ENCODE peak calls at places on chromosomes 2 and 18, in four cellular contexts. One of them, this sample, is unnamed.

GRCh38 chr18:12441475-12442035 is 33.8 kb downstream of the PRELID3A start:
- DNase-seq in fibroblast of pulmonary artery: no peak
- DNase-seq in nephron progenitor cell: no peak
- DNase-seq in choroid plexus epithelial cell: no peak
- DNase-seq in this sample: no peak

GRCh38 chr2:1960761-1961160 is 216.4 kb upstream of the PXDN start:
- DNase-seq in fibroblast of pulmonary artery: no peak
- DNase-seq in nephron progenitor cell: no peak
- DNase-seq in choroid plexus epithelial cell: no peak
- DNase-seq in this sample: no peak

GRCh38 chr2:205712508-205712907 is 30.2 kb downstream of the NRP2 start:
- DNase-seq in fibroblast of pulmonary artery: no peak
- DNase-seq in nephron progenitor cell: no peak
- DNase-seq in choroid plexus epithelial cell: peak; percentile 63
- DNase-seq in this sample: no peak

GRCh38 chr2:219687266-219687665 is 59.8 kb downstream of the SLC4A3 start:
- DNase-seq in fibroblast of pulmonary artery: peak; percentile 58
- DNase-seq in nephron progenitor cell: no peak
- DNase-seq in choroid plexus epithelial cell: peak; percentile 13
- DNase-seq in this sample: no peak

GRCh38 chr2:100073110-100073509 is 69.3 kb downstream of the AFF3 start:
- DNase-seq in fibroblast of pulmonary artery: no peak
- DNase-seq in nephron progenitor cell: no peak
- DNase-seq in choroid plexus epithelial cell: no peak
- DNase-seq in this sample: no peak

GRCh38 chr2:33018271-33018670 is 71.5 kb downstream of the LTBP1 start:
- DNase-seq in fibroblast of pulmonary artery: no peak
- DNase-seq in nephron progenitor cell: no peak
- DNase-seq in choroid plexus epithelial cell: no peak
- DNase-seq in this sample: no peak

GRCh38 chr2:27776097-27776496 is 4.6 kb downstream of the MRPL33 start:
- DNase-seq in fibroblast of pulmonary artery: peak; percentile 64
- DNase-seq in nephron progenitor cell: no peak
- DNase-seq in choroid plexus epithelial cell: peak; percentile 37
- DNase-seq in this sample: no peak

GRCh38 chr2:47727956-47728355 is 55.0 kb upstream of the MSH6 start:
- DNase-seq in fibroblast of pulmonary artery: no peak
- DNase-seq in nephron progenitor cell: no peak
- DNase-seq in choroid plexus epithelial cell: no peak
- DNase-seq in this sample: no peak

GRCh38 chr2:206728277-206729199 is 10.3 kb upstream of the DYTN start:
- DNase-seq in fibroblast of pulmonary artery: peak; percentile 36
- DNase-seq in nephron progenitor cell: no peak
- DNase-seq in choroid plexus epithelial cell: peak; percentile 14
- DNase-seq in this sample: no peak

GRCh38 chr2:95060446-95061118 is 35.1 kb downstream of the MAL start:
- DNase-seq in fibroblast of pulmonary artery: no peak
- DNase-seq in nephron progenitor cell: no peak
- DNase-seq in choroid plexus epithelial cell: no peak
- DNase-seq in this sample: no peak

GRCh38 chr2:95317665-95318425 is 20.7 kb downstream of the KCNIP3 start:
- DNase-seq in fibroblast of pulmonary artery: no peak
- DNase-seq in nephron progenitor cell: no peak
- DNase-seq in choroid plexus epithelial cell: no peak
- DNase-seq in this sample: no peak

GRCh38 chr18:59820663-59821062 is 79.1 kb upstream of the PMAIP1 start:
- DNase-seq in fibroblast of pulmonary artery: no peak
- DNase-seq in nephron progenitor cell: no peak
- DNase-seq in choroid plexus epithelial cell: no peak
- DNase-seq in this sample: no peak

GRCh38 chr2:41963661-41964525 is 83.9 kb upstream of the PKDCC start:
- DNase-seq in fibroblast of pulmonary artery: peak; percentile 72
- DNase-seq in nephron progenitor cell: peak; percentile 74
- DNase-seq in choroid plexus epithelial cell: peak; percentile 41
- DNase-seq in this sample: no peak

GRCh38 chr2:143398701-143399260 is 269.6 kb downstream of the ARHGAP15 start:
- DNase-seq in fibroblast of pulmonary artery: no peak
- DNase-seq in nephron progenitor cell: no peak
- DNase-seq in choroid plexus epithelial cell: no peak
- DNase-seq in this sample: no peak

GRCh38 chr2:16126969-16127940 is 186.9 kb downstream of the MYCN start:
- DNase-seq in fibroblast of pulmonary artery: no peak
- DNase-seq in nephron progenitor cell: no peak
- DNase-seq in choroid plexus epithelial cell: no peak
- DNase-seq in this sample: no peak

GRCh38 chr2:26464390-26465265 is 13.3 kb downstream of the OTOF start:
- DNase-seq in fibroblast of pulmonary artery: no peak
- DNase-seq in nephron progenitor cell: no peak
- DNase-seq in choroid plexus epithelial cell: no peak
- DNase-seq in this sample: no peak

GRCh38 chr2:113390133-113390849 is 47.2 kb upstream of the ZNG1B start:
- DNase-seq in fibroblast of pulmonary artery: peak; percentile 85
- DNase-seq in nephron progenitor cell: peak; percentile 74
- DNase-seq in choroid plexus epithelial cell: peak; percentile 85
- DNase-seq in this sample: no peak

GRCh38 chr2:215773728-215774127 is 239.6 kb downstream of the MREG start:
- DNase-seq in fibroblast of pulmonary artery: peak; percentile 93
- DNase-seq in nephron progenitor cell: no peak
- DNase-seq in choroid plexus epithelial cell: peak; percentile 99
- DNase-seq in this sample: no peak

GRCh38 chr2:234879671-234880455 is 72.0 kb upstream of the SH3BP4 start:
- DNase-seq in fibroblast of pulmonary artery: peak; percentile 66
- DNase-seq in nephron progenitor cell: no peak
- DNase-seq in choroid plexus epithelial cell: peak; percentile 76
- DNase-seq in this sample: no peak

GRCh38 chr18:73556904-73557303 is 590.7 kb downstream of the FBXO15 start:
- DNase-seq in fibroblast of pulmonary artery: no peak
- DNase-seq in nephron progenitor cell: no peak
- DNase-seq in choroid plexus epithelial cell: no peak
- DNase-seq in this sample: no peak

GRCh38 chr2:1550658-1551316 is 137.5 kb downstream of the TPO start:
- DNase-seq in fibroblast of pulmonary artery: peak; percentile 52
- DNase-seq in nephron progenitor cell: peak; percentile 86
- DNase-seq in choroid plexus epithelial cell: peak; percentile 50
- DNase-seq in this sample: peak; percentile 76

GRCh38 chr2:231708773-231709635 is 679 bp downstream of the PTMA start:
- DNase-seq in fibroblast of pulmonary artery: peak; percentile 38
- DNase-seq in nephron progenitor cell: peak; percentile 62
- DNase-seq in choroid plexus epithelial cell: peak; percentile 55
- DNase-seq in this sample: no peak

GRCh38 chr2:177758591-177759371 is 313.8 kb downstream of the PDE11A start:
- DNase-seq in fibroblast of pulmonary artery: peak; percentile 64
- DNase-seq in nephron progenitor cell: peak; percentile 68
- DNase-seq in choroid plexus epithelial cell: peak; percentile 77
- DNase-seq in this sample: no peak

GRCh38 chr2:241892299-241893137 is 23.0 kb downstream of the RTP5 start:
- DNase-seq in fibroblast of pulmonary artery: no peak
- DNase-seq in nephron progenitor cell: no peak
- DNase-seq in choroid plexus epithelial cell: peak; percentile 53
- DNase-seq in this sample: peak; percentile 85

GRCh38 chr2:240577281-240578109 is 9.0 kb upstream of the CAPN10 start:
- DNase-seq in fibroblast of pulmonary artery: no peak
- DNase-seq in nephron progenitor cell: no peak
- DNase-seq in choroid plexus epithelial cell: no peak
- DNase-seq in this sample: no peak

GRCh38 chr2:152200562-152201465 is 25.3 kb upstream of the STAM2 start:
- DNase-seq in fibroblast of pulmonary artery: peak; percentile 93
- DNase-seq in nephron progenitor cell: no peak
- DNase-seq in choroid plexus epithelial cell: peak; percentile 90
- DNase-seq in this sample: no peak

GRCh38 chr2:189865836-189866235 is 81.6 kb downstream of the PMS1 start:
- DNase-seq in fibroblast of pulmonary artery: no peak
- DNase-seq in nephron progenitor cell: no peak
- DNase-seq in choroid plexus epithelial cell: no peak
- DNase-seq in this sample: no peak

GRCh38 chr2:129374452-129374851 is 605.0 kb upstream of the RAB6C start:
- DNase-seq in fibroblast of pulmonary artery: no peak
- DNase-seq in nephron progenitor cell: no peak
- DNase-seq in choroid plexus epithelial cell: no peak
- DNase-seq in this sample: no peak

GRCh38 chr2:26752636-26753035 is 11.4 kb upstream of the SLC35F6 start:
- DNase-seq in fibroblast of pulmonary artery: no peak
- DNase-seq in nephron progenitor cell: no peak
- DNase-seq in choroid plexus epithelial cell: peak; percentile 51
- DNase-seq in this sample: no peak

GRCh38 chr18:7904529-7904928 is 337.4 kb downstream of the PTPRM start:
- DNase-seq in fibroblast of pulmonary artery: peak; percentile 35
- DNase-seq in nephron progenitor cell: no peak
- DNase-seq in choroid plexus epithelial cell: peak; percentile 93
- DNase-seq in this sample: no peak

GRCh38 chr18:59357928-59358327 is 1.1 kb downstream of the LMAN1 start:
- DNase-seq in fibroblast of pulmonary artery: peak; percentile 66
- DNase-seq in nephron progenitor cell: no peak
- DNase-seq in choroid plexus epithelial cell: peak; percentile 62
- DNase-seq in this sample: no peak

GRCh38 chr18:67108894-67109293 is 407.6 kb downstream of the DSEL start:
- DNase-seq in fibroblast of pulmonary artery: no peak
- DNase-seq in nephron progenitor cell: no peak
- DNase-seq in choroid plexus epithelial cell: no peak
- DNase-seq in this sample: no peak

GRCh38 chr2:230877131-230877736 is 12.5 kb downstream of the ITM2C start:
- DNase-seq in fibroblast of pulmonary artery: no peak
- DNase-seq in nephron progenitor cell: no peak
- DNase-seq in choroid plexus epithelial cell: no peak
- DNase-seq in this sample: no peak

DNA sequence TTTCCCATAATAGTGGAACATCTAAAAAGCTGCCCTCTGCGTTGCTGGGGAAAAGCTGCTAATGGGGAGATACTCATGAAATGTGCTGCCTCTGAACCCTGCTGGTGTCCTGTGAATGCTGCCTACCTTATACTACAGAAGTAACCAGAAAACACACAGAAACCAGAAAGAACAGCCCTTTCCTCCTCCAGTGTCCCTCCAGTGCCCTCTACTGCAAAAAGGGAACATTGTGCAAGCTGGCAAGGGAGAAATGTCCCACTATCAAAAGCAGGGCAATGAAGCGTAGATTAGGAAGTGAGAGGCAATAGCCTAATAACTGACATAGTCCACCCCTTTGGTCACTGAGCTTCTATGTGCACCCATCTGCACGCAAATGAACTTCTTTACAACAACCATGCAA is 162.7 kb upstream of the ETAA1 start:
- DNase-seq in fibroblast of pulmonary artery: peak; percentile 69
- DNase-seq in nephron progenitor cell: no peak
- DNase-seq in choroid plexus epithelial cell: peak; percentile 72
- DNase-seq in this sample: no peak
- TF ChIP-seq CTCF in fibroblast of pulmonary artery: peak; percentile 72
- TF ChIP-seq CTCF in nephron progenitor cell: peak; percentile 26
- TF ChIP-seq CTCF in choroid plexus epithelial cell: peak; percentile 84
- TF ChIP-seq CTCF in this sample: peak; percentile 57

DNA sequence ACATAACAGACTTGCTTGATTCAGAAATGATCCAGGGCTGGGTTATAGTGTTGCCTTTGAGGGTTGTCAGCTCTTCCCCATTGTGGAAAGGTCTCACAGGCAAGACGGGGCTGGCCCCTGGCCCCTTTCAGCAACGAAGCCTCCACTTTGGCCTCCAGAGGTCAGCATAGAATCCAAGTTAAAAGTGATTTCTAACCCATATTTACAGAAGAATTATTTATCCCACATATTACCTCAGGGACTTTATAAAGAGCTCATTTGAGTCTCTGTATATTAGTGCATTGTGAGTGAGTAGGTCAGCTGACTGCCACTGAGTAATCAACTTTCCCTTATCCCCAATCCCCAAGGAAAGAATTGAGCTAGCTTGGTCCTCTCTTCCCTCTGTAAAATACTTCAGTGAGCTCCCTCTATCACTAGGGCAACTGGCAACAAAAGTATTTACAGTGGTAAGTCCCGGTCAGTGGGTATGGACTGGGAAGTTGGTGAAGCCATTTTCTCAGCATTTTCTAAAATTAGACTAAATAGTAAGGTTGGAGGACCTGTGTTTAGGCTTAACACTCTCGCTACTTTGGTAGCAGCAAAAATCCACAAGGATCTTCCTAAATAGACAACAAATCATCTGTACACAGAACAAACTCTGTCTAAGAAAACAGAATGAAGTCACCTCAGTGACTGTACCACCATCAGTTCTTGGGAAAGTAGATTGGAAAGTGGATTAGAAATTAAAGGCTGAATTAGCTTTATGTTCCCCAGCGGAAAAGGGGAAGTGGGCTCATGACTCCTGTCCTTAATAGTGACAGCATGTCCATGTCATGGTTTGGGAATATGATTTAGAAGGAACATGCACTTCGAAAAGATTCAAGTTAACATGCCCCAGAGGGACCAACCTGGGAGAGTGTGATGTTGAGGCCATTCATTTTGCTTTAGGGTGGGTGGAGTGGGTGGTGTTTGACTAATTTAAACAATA is 171.0 kb upstream of the SIX3 start:
- DNase-seq in fibroblast of pulmonary artery: no peak
- DNase-seq in nephron progenitor cell: peak; percentile 15
- DNase-seq in choroid plexus epithelial cell: no peak
- DNase-seq in this sample: no peak
- TF ChIP-seq CTCF in fibroblast of pulmonary artery: no peak
- TF ChIP-seq CTCF in nephron progenitor cell: no peak
- TF ChIP-seq CTCF in choroid plexus epithelial cell: no peak
- TF ChIP-seq CTCF in this sample: peak; percentile 40

DNA sequence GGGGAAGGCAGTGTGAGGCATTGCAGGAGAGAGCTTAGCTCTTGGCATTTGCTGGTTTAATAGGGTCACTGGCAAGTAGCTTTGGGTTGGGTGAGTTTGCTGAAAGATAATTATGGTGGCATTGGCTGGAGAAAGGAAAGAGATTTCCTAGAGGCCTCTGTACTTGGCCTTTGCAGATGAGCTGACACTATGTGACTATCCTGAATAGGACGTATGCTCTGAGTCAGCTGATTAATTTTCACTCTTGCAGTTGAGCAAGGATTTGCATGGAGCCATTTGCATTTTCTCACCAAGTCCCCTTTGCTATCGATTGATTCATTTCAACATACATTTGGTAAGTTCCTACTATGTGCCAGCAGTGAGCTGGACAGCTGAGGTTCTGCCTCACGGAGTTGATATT is 245.8 kb downstream of the LOXHD1 start:
- DNase-seq in fibroblast of pulmonary artery: no peak
- DNase-seq in nephron progenitor cell: no peak
- DNase-seq in choroid plexus epithelial cell: no peak
- DNase-seq in this sample: no peak
- TF ChIP-seq CTCF in fibroblast of pulmonary artery: no peak
- TF ChIP-seq CTCF in nephron progenitor cell: no peak
- TF ChIP-seq CTCF in choroid plexus epithelial cell: no peak
- TF ChIP-seq CTCF in this sample: no peak

DNA sequence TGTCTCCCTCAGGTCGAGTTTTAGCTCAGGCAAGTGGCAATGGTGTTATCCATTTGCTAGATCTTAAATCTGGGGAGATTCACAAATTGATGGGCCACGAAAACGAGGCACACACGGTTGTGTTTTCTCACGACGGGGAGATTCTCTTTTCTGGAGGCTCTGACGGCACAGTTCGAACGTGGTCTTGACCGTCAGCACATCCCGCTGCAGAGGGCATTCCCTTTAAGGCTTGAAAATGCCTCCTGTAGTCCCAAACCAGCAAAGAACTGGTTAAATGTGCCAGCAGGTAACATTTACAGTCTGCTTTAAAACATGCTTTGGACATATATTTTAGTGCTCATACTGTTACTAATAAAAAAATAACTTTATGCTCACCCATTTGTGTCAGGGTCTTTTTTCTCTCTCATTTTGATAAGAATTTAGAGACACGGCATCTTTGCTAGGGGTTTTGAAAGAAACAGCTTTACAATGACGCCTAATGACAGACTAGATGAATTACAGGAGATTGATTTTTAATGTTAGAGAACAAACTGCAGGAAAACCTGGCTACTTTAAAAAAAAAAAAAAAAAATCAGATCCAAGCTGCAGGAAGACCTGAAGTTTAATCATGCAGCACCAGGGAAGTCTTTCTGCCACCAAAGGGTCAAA is 602 bp upstream of the VWC2L start:
- DNase-seq in fibroblast of pulmonary artery: no peak
- DNase-seq in nephron progenitor cell: no peak
- DNase-seq in choroid plexus epithelial cell: no peak
- DNase-seq in this sample: no peak
- TF ChIP-seq CTCF in fibroblast of pulmonary artery: no peak
- TF ChIP-seq CTCF in nephron progenitor cell: no peak
- TF ChIP-seq CTCF in choroid plexus epithelial cell: no peak
- TF ChIP-seq CTCF in this sample: peak; percentile 22

This sample was measured in D721Med.